ENCODE peak calls at places on chromosomes 4 and X, in ten cellular contexts. J is HCT116, U is heart left ventricle, Q is ascending aorta, W is PC-3, Z is hepatocyte, A is sigmoid colon, I is pancreas, B is fibroblast of lung, D is A673. C is an unnamed sample.

GRCh38 chr4:177375372-177375771 is 65.7 kb downstream of the NEIL3 start:
- DNase-seq in W (no peak), U (no peak), J (no peak), Z (no peak), B (no peak), Q (no peak), I (no peak), D (no peak), A (no peak), C (no peak)

GRCh38 chr4:47538516-47538915 is 53.4 kb downstream of the ATP10D start:
- DNase-seq in D (no peak), Z (no peak), Q (no peak), B (no peak), U (no peak), A (no peak), J (no peak), I (no peak), W (no peak), C (no peak)

GRCh38 chr4:74364649-74365491 is at the start of gene EREG:
- DNase-seq in U (peak; percentile 72), A (peak; percentile 65), Z (peak; percentile 45), D (peak; percentile 36), J (peak; percentile 74), W (no peak), I (peak; percentile 55), B (peak; percentile 84), Q (no peak), C (peak; percentile 64)

GRCh38 chrX:12080265-12080664 is 58.0 kb upstream of the FRMPD4 start:
- DNase-seq in D (peak; percentile 37), U (no peak), B (peak; percentile 52), Z (peak; percentile 40), Q (no peak), I (no peak), W (peak; percentile 71), A (no peak), J (no peak), C (peak; percentile 2)

GRCh38 chr4:25888781-25889180 is 25.2 kb upstream of the SMIM20 start:
- DNase-seq in B (no peak), D (no peak), W (peak; percentile 14), I (no peak), U (no peak), Q (no peak), A (no peak), Z (no peak), J (no peak), C (no peak)

GRCh38 chr4:41160010-41160789 is 54.1 kb downstream of the APBB2 start:
- DNase-seq in J (peak; percentile 93), Q (no peak), Z (peak; percentile 78), D (no peak), I (no peak), B (peak; percentile 82), A (no peak), W (peak; percentile 89), U (no peak), C (no peak)

GRCh38 chr4:63563288-63564014 is 845.8 kb downstream of the TECRL start:
- DNase-seq in Q (no peak), U (no peak), I (no peak), W (peak; percentile 45), A (no peak), B (no peak), Z (peak; percentile 14), J (no peak), D (no peak), C (no peak)

GRCh38 chrX:119729408-119730201 is 28.8 kb upstream of the SOWAHD start:
- DNase-seq in A (peak; percentile 77), Z (peak; percentile 66), B (peak; percentile 76), U (no peak), D (peak; percentile 75), Q (no peak), I (no peak), W (peak; percentile 74), J (peak; percentile 54), C (peak; percentile 33)

GRCh38 chr4:60884545-60884944 is 315.6 kb upstream of the ADGRL3 start:
- DNase-seq in D (no peak), A (no peak), J (no peak), B (no peak), U (no peak), Q (no peak), I (no peak), W (no peak), Z (no peak), C (no peak)

GRCh38 chrX:106467943-106468342 is 143.8 kb upstream of the RADX start:
- DNase-seq in J (no peak), W (no peak), I (no peak), A (no peak), U (no peak), Z (no peak), D (no peak), Q (no peak), B (no peak), C (no peak)

GRCh38 chrX:136122207-136122606 is 25.1 kb upstream of the FHL1 start:
- DNase-seq in Q (no peak), D (no peak), B (no peak), I (no peak), Z (no peak), W (no peak), J (no peak), U (no peak), A (no peak), C (no peak)

GRCh38 chr4:24472514-24473308 is 111.6 kb downstream of the DHX15 start:
- DNase-seq in A (peak; percentile 95), Z (peak; percentile 92), Q (peak; percentile 31), D (peak; percentile 67), I (peak; percentile 87), W (peak; percentile 65), J (peak; percentile 50), B (peak; percentile 88), U (peak; percentile 91), C (peak; percentile 81)

GRCh38 chr4:159248383-159249178 is 145.7 kb downstream of the RAPGEF2 start:
- DNase-seq in A (no peak), I (no peak), Z (peak; percentile 54), W (no peak), U (no peak), D (peak; percentile 86), J (no peak), B (peak; percentile 82), Q (no peak), C (no peak)

GRCh38 chr4:113455081-113455480 is 306.5 kb downstream of the CAMK2D start:
- DNase-seq in I (no peak), Z (no peak), A (no peak), D (no peak), W (no peak), U (no peak), J (no peak), Q (no peak), B (no peak), C (no peak)

GRCh38 chrX:44202596-44202995 is 140.9 kb downstream of the EFHC2 start:
- DNase-seq in I (no peak), W (no peak), Z (no peak), Q (no peak), D (no peak), J (no peak), B (no peak), U (no peak), A (no peak), C (no peak)

GRCh38 chrX:44203791-44204190 is 139.7 kb downstream of the EFHC2 start:
- DNase-seq in J (peak; percentile 12), B (no peak), D (no peak), A (no peak), W (peak; percentile 60), U (no peak), Q (no peak), Z (no peak), I (no peak), C (no peak)
- TF ChIP-seq CTCF in J (peak; percentile 47), B (no peak), D (peak; percentile 43), A (no peak), W (peak; percentile 69), U (no peak), Q (no peak), Z (no peak), I (no peak), C (no peak)

DNA sequence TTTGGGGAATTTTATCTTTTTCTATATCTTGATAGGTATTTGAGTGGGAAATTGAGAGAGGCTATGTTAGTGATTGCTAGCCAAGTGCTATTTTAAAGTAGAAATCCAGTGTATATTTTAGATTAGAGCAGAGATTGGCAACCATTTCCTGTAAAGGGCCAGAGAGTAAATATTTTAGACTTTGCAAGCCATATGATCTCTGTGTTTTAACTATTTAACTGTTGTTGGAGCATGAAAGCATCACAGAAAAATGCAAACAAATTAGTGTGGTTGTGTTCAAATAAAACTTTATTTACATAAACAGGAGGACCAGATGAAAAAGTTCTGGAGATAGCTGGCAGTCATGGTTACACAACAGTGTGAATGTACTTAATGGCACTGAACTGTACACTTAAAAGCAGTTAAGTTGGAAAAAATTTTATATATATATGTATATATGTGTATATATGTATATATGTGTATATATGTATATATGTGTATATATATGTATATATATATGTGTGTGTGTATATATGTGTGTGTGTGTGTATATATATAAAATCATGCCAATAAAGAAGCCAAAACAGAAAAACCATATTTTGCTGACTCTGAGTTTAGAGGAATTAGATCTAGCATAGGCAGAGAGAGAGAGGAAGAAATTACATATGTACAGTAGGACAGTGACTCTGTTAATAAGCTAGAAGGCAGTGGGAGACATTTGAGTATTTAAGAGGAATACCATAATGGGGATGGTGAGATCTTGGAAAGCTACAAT is 83.4 kb downstream of the TMEM164 start:
- DNase-seq in Z (no peak), A (no peak), J (no peak), U (no peak), I (no peak), B (peak; percentile 41), Q (no peak), D (no peak), W (peak; percentile 73), C (no peak)
- H3K4me1 ChIP-seq in Z (no peaks in the 10 kb centered on the region), A (peaks cover 13% of the 10 kb centered on the region), J (peaks cover 28% of the 10 kb centered on the region), U (peaks cover 14% of the 10 kb centered on the region), I (peaks cover 6% of the 10 kb centered on the region), B (peaks cover 7% of the 10 kb centered on the region), Q (peaks cover 3% of the 10 kb centered on the region), D (no peaks in the 10 kb centered on the region), W (peaks cover 50% of the 10 kb centered on the region), C (no peaks in the 10 kb centered on the region)

DNA sequence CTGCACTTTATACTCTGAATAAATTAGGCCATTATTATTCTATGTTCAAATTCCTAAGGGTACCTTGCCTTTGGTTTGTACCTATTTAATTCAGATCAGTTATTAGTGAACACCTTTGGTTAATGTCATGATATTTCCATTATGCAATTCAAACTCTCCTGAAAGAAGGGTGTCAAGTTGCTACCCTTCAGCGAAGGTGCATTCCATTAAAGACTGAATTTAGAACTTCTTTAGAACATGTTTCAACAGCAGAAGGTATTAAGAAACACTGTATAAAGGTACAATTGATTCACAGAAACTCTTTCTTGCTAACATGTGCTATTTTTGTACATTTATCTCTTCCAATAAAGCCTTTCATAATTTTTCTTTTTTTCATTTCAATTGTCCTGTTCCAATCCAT is 1545.4 kb upstream of the PCDH10 start:
- DNase-seq in U (no peak), D (no peak), J (no peak), A (no peak), Q (no peak), I (no peak), W (no peak), Z (no peak), B (no peak), C (no peak)
- TF ChIP-seq CTCF in U (no peak), D (no peak), J (no peak), A (no peak), Q (no peak), I (no peak), W (no peak), Z (no peak), B (no peak), C (no peak)

DNA sequence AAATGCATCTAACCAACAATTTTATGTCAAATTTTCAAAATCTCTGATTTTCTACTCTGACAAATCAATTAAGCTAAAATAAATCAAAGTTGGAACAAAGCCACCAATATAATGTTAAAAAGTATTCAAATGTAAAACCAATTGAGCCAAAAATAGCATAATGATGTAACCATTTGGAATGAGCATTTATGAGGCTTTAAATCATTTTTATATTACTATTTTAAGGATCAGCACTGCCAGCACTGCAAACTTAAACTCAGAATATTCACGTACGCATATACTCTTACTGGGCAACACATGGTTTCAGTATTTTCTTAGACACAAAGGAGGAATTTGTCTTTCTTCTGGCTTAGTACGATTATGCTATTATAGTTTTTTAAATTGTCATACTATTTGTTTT is 52.2 kb downstream of the AFAP1 start:
- DNase-seq in J (no peak), Z (no peak), U (no peak), D (no peak), I (no peak), W (no peak), B (no peak), A (no peak), Q (no peak), C (no peak)
- H3K4me1 ChIP-seq in J (peaks cover 34% of the 10 kb centered on the region), Z (peaks cover 9% of the 10 kb centered on the region), U (peaks cover 24% of the 10 kb centered on the region), D (peaks cover 37% of the 10 kb centered on the region), I (peaks cover 7% of the 10 kb centered on the region), W (peaks cover 46% of the 10 kb centered on the region), B (peaks cover 30% of the 10 kb centered on the region), A (peaks cover 69% of the 10 kb centered on the region), Q (peaks cover 42% of the 10 kb centered on the region), C (peaks cover 18% of the 10 kb centered on the region)

C was measured in mucosa of descending colon.